ENCODE peak calls at places on chromosomes 11 and 22, in ten cellular contexts. W is hepatocyte; P is amygdala; F is caudate nucleus; D is colonic mucosa; Z is HT1080; Y is stimulated activated CD4-positive, alpha-beta T cell treated with anti-CD3 and anti-CD28 coated beads, Interleukin-12 subunit alpha, Interleukin-12 subunit beta, amount 100 ng/mL, for 4 hours; O is A172; I is A549; S is neural crest cell. N is an unnamed sample.

GRCh38 chr22:39110631-39111561 is 13.9 kb downstream of the APOBEC3H start:
- DNase-seq in P (no peak), F (no peak), Y (no peak), S (no peak), O (no peak), I (no peak), W (peak; percentile 60), Z (no peak), D (no peak), N (no peak)

GRCh38 chr11:75273989-75274391 is 33.4 kb downstream of the TPBGL start:
- DNase-seq in W (no peak), O (no peak), I (no peak), P (no peak), D (no peak), F (no peak), S (no peak), Y (no peak), Z (no peak), N (no peak)

GRCh38 chr22:19285831-19286230 is 5.7 kb downstream of the CLTCL1 start:
- DNase-seq in D (no peak), P (no peak), S (no peak), Y (no peak), I (no peak), Z (no peak), W (no peak), O (no peak), F (no peak), N (no peak)

GRCh38 chr11:86803641-86804040 is 3.3 kb downstream of the PRSS23 start:
- DNase-seq in F (no peak), O (no peak), D (no peak), S (no peak), P (no peak), W (no peak), Z (peak; percentile 76), Y (no peak), I (no peak), N (no peak)

GRCh38 chr11:43922295-43922648 is 20.2 kb upstream of the C11orf96 start:
- DNase-seq in D (no peak), Y (no peak), S (no peak), Z (no peak), W (no peak), F (no peak), I (no peak), P (no peak), O (no peak), N (no peak)

GRCh38 chr11:64165482-64165841 is 451 bp downstream of the MACROD1 start:
- DNase-seq in O (no peak), I (peak; percentile 29), Y (peak; percentile 32), S (peak; percentile 28), Z (no peak), W (peak; percentile 48), F (no peak), D (peak; percentile 45), P (no peak), N (no peak)

GRCh38 chr22:29816539-29816938 is 21.5 kb downstream of the ASCC2 start:
- DNase-seq in O (no peak), P (no peak), W (no peak), I (no peak), Y (no peak), S (no peak), F (no peak), Z (no peak), D (no peak), N (no peak)

GRCh38 chr22:23243006-23243573 is 62.8 kb downstream of the BCR start:
- DNase-seq in S (peak; percentile 51), Z (no peak), Y (peak; percentile 42), P (no peak), I (no peak), W (peak; percentile 54), F (no peak), D (no peak), O (no peak), N (peak; percentile 83)